ENCODE peak calls at places on chromosomes 12 and 14, in ten cellular contexts. L, N, Q, W, E, Z, K, V, U and J are unnamed samples.

GRCh38 chr12:108515916-108516315 is 839 bp downstream of the FICD start:
- DNase-seq in L (no peak), N (no peak), Q (no peak), W (no peak), E (peak), Z (no peak), K (no peak), V (peak), U (no peak), J (no peak)

GRCh38 chr14:89955022-89955414 is 488 bp upstream of the EFCAB11 start:
- DNase-seq in L (no peak), N (no peak), Q (no peak), W (no peak), E (no peak), Z (no peak), K (no peak), V (no peak), U (no peak), J (no peak)

GRCh38 chr12:27610380-27610779 is 85.9 kb upstream of the REP15 start:
- DNase-seq in L (peak), N (no peak), Q (no peak), W (peak), E (no peak), Z (no peak), K (peak), V (peak), U (no peak), J (peak)

GRCh38 chr12:49129332-49130150 is 1.7 kb downstream of the TUBA1B start:
- DNase-seq in L (no peak), N (peak), Q (no peak), W (no peak), E (no peak), Z (no peak), K (no peak), V (no peak), U (no peak), J (no peak)

GRCh38 chr12:59403259-59403932 is 192.4 kb upstream of the SLC16A7 start:
- DNase-seq in L (peak), N (no peak), Q (peak), W (peak), E (peak), Z (peak), K (peak), V (peak), U (no peak), J (peak)

GRCh38 chr14:30005114-30005698 is 77.6 kb upstream of the PRKD1 start:
- DNase-seq in L (peak), N (no peak), Q (peak), W (peak), E (no peak), Z (peak), K (peak), V (peak), U (peak), J (peak)

GRCh38 chr12:97875064-97875463 is 412.5 kb downstream of the RMST start:
- DNase-seq in L (no peak), N (no peak), Q (no peak), W (no peak), E (no peak), Z (no peak), K (no peak), V (no peak), U (no peak), J (no peak)

GRCh38 chr12:70180140-70180539 is 63.1 kb upstream of the CNOT2 start:
- DNase-seq in L (peak), N (no peak), Q (no peak), W (no peak), E (no peak), Z (no peak), K (no peak), V (no peak), U (no peak), J (no peak)

GRCh38 chr12:46661161-46661845 is 164.5 kb downstream of the SLC38A4 start:
- DNase-seq in L (peak), N (no peak), Q (peak), W (peak), E (peak), Z (peak), K (peak), V (peak), U (peak), J (peak)

GRCh38 chr12:56998316-56998715 is 8.0 kb downstream of the ZBTB39 start:
- DNase-seq in L (no peak), N (no peak), Q (no peak), W (no peak), E (no peak), Z (no peak), K (no peak), V (no peak), U (no peak), J (no peak)

GRCh38 chr12:97616936-97617335 is 154.3 kb downstream of the RMST start:
- DNase-seq in L (no peak), N (no peak), Q (no peak), W (no peak), E (no peak), Z (no peak), K (no peak), V (no peak), U (no peak), J (no peak)

GRCh38 chr14:68684466-68685418 is 108.1 kb downstream of the ZFP36L1 start:
- DNase-seq in L (no peak), N (no peak), Q (no peak), W (no peak), E (no peak), Z (no peak), K (no peak), V (peak), U (no peak), J (no peak)

GRCh38 chr14:78455896-78456435 is 285.8 kb downstream of the NRXN3 start:
- DNase-seq in L (no peak), N (no peak), Q (no peak), W (no peak), E (peak), Z (no peak), K (no peak), V (no peak), U (no peak), J (no peak)

GRCh38 chr12:9794484-9795063 is 32.7 kb upstream of the KLRF1 start:
- DNase-seq in L (no peak), N (no peak), Q (no peak), W (no peak), E (peak), Z (no peak), K (no peak), V (peak), U (no peak), J (no peak)

GRCh38 chr12:69569236-69569635 is 16.0 kb upstream of the CCT2 start:
- DNase-seq in L (no peak), N (no peak), Q (no peak), W (peak), E (no peak), Z (no peak), K (no peak), V (no peak), U (no peak), J (peak)

GRCh38 chr14:75064205-75064567 is 362 bp upstream of the ACYP1 start:
- DNase-seq in L (no peak), N (no peak), Q (no peak), W (no peak), E (no peak), Z (no peak), K (no peak), V (no peak), U (no peak), J (no peak)

GRCh38 chr14:28101992-28102391 is 664.6 kb upstream of the FOXG1 start:
- DNase-seq in L (no peak), N (no peak), Q (no peak), W (no peak), E (no peak), Z (no peak), K (no peak), V (no peak), U (no peak), J (no peak)

GRCh38 chr12:61916856-61917255 is 343.3 kb upstream of the USP15 start:
- DNase-seq in L (no peak), N (no peak), Q (no peak), W (no peak), E (no peak), Z (no peak), K (no peak), V (no peak), U (no peak), J (no peak)

GRCh38 chr14:33777651-33778050 is 173.2 kb downstream of the EGLN3 start:
- DNase-seq in L (no peak), N (no peak), Q (no peak), W (no peak), E (no peak), Z (no peak), K (no peak), V (no peak), U (no peak), J (no peak)

GRCh38 chr14:61186341-61186740 is 94.8 kb downstream of the TMEM30B start:
- DNase-seq in L (no peak), N (no peak), Q (no peak), W (no peak), E (no peak), Z (no peak), K (no peak), V (no peak), U (no peak), J (no peak)

GRCh38 chr14:102197317-102197850 is 57.7 kb downstream of the WDR20 start:
- DNase-seq in L (no peak), N (no peak), Q (no peak), W (no peak), E (no peak), Z (no peak), K (no peak), V (no peak), U (no peak), J (peak)

GRCh38 chr12:13124661-13125505 is 21.4 kb upstream of the GSG1 start:
- DNase-seq in L (peak), N (no peak), Q (no peak), W (no peak), E (no peak), Z (no peak), K (no peak), V (peak), U (no peak), J (peak)

GRCh38 chr14:56555921-56556570 is 23.6 kb upstream of the TMEM260 start:
- DNase-seq in L (peak), N (no peak), Q (peak), W (peak), E (peak), Z (no peak), K (peak), V (peak), U (no peak), J (peak)

GRCh38 chr12:104715562-104716182 is 242.4 kb downstream of the SLC41A2 start:
- DNase-seq in L (no peak), N (no peak), Q (no peak), W (no peak), E (no peak), Z (no peak), K (no peak), V (no peak), U (no peak), J (no peak)

GRCh38 chr12:84497819-84498218 is 414.8 kb downstream of the SLC6A15 start:
- DNase-seq in L (peak), N (no peak), Q (no peak), W (no peak), E (peak), Z (no peak), K (peak), V (peak), U (no peak), J (no peak)
- TF ChIP-seq CTCF in L (no peak), N (peak), Q (peak), W (peak), E (peak), Z (peak), K (peak), V (peak), U (peak), J (peak)

GRCh38 chr12:31586703-31587102 is 4.2 kb downstream of the DENND5B start:
- DNase-seq in L (no peak), N (no peak), Q (no peak), W (no peak), E (peak), Z (no peak), K (no peak), V (no peak), U (no peak), J (no peak)
- H3K4me3 ChIP-seq in L (no peak), N (no peak), Q (no peak), W (no peak), E (peak), Z (no peak), K (no peak), V (no peak), U (no peak), J (no peak)

GRCh38 chr14:91417134-91417982 is at the start of gene CCDC88C:
- DNase-seq in L (no peak), N (peak), Q (peak), W (peak), E (peak), Z (no peak), K (no peak), V (peak), U (no peak), J (no peak)

GRCh38 chr14:91417983-91418386 is 365 bp upstream of the CCDC88C start:
- DNase-seq in L (no peak), N (peak), Q (peak), W (no peak), E (peak), Z (no peak), K (no peak), V (no peak), U (no peak), J (no peak)

GRCh38 chr14:91419451-91419850 is 1.8 kb upstream of the CCDC88C start:
- DNase-seq in L (no peak), N (no peak), Q (no peak), W (no peak), E (no peak), Z (no peak), K (no peak), V (no peak), U (no peak), J (no peak)

GRCh38 chr14:91418387-91419043 is 895 bp upstream of the CCDC88C start:
- DNase-seq in L (peak), N (peak), Q (peak), W (peak), E (peak), Z (no peak), K (no peak), V (peak), U (no peak), J (peak)

DNA sequence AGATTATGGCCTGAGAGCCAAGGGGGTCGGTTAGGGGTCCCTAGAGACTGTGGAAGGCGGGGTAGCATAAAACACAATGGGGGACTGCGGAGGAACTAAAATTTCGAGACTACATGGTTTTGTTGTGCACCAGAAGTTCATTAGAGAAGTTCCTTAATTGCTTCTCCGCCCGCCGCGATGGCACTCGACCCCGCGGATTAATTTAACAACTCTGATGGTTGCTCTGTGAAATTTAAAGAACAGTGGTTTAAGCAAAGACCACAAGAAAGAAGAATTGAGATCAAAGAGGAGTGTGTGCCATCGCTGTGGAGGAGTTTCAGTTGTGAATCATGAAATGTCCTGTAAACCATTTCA is 1.4 kb upstream of the CCDC88C start:
- DNase-seq in L (no peak), N (no peak), Q (no peak), W (no peak), E (no peak), Z (no peak), K (no peak), V (no peak), U (no peak), J (no peak)
- TF ChIP-seq CTCF in L (no peak), N (no peak), Q (no peak), W (no peak), E (no peak), Z (no peak), K (no peak), V (no peak), U (no peak), J (no peak)

DNA sequence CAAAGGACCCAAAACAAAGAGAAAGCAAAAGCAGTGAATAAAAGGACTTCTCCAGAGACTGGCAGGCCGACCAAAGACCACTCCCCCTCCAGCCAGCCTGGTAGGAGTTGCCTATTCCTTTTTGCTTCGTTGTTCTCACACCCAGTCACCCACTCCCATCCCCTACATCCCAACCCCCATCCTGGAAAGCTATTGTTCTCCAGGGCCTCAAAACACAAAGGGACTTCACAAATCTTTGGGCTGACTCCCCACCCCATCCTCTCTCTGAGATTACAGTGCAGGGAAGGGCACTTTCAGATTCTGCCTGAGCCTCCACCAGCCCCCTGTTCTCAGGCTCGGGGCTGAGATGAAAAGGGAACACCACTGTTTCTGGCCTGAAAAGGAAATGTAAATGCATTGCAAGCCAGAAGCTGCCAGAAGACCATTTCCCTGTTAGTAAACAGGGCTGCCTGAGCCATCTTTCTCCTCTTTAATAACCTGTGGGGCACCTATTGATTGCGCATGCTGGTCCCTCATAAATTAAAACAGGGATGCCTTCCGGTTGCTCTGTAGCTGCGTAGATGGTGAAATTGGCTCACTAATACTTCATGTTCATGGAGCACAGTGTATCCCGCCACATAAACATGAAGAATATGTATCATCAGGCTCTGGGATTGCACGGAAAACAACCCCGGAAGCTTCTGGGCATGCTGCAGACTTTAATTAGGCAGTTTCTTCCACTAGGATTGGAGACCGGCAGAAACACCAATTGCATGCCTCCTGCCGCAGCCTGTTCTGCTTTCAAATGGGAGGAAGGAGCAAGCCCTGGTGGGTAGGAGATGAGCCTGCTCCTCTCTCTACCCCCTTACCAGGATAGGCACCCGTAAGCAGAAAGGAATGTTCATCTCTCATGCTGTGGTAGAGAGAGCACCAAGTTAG is 130.3 kb upstream of the FUT8 start:
- DNase-seq in L (peak), N (no peak), Q (no peak), W (peak), E (peak), Z (peak), K (peak), V (peak), U (peak), J (peak)
- H3K4me3 ChIP-seq in L (no peak), N (peak), Q (no peak), W (no peak), E (peak), Z (peak), K (no peak), V (no peak), U (peak), J (peak)

GRCh38 chr14:86237733-86238132 is 707.8 kb downstream of the FLRT2 start:
- DNase-seq in L (no peak), N (no peak), Q (no peak), W (no peak), E (no peak), Z (no peak), K (no peak), V (no peak), U (no peak), J (no peak)

GRCh38 chr14:86243158-86243557 is 713.2 kb downstream of the FLRT2 start:
- DNase-seq in L (no peak), N (no peak), Q (no peak), W (no peak), E (no peak), Z (no peak), K (no peak), V (no peak), U (no peak), J (no peak)
- TF ChIP-seq CTCF in L (no peak), N (no peak), Q (no peak), W (no peak), E (no peak), Z (no peak), K (no peak), V (no peak), U (no peak), J (no peak)

GRCh38 chr12:116074686-116075085 is 202.8 kb downstream of the MED13L start:
- DNase-seq in L (no peak), N (no peak), Q (no peak), W (no peak), E (no peak), Z (no peak), K (no peak), V (no peak), U (no peak), J (no peak)
- H3K4me3 ChIP-seq in L (no peak), N (no peak), Q (no peak), W (no peak), E (no peak), Z (no peak), K (no peak), V (no peak), U (no peak), J (no peak)

GRCh38 chr12:53044052-53044581 is 5.7 kb upstream of the TNS2 start:
- DNase-seq in L (peak), N (no peak), Q (no peak), W (no peak), E (no peak), Z (no peak), K (no peak), V (no peak), U (no peak), J (peak)
- TF ChIP-seq CTCF in L (no peak), N (no peak), Q (no peak), W (no peak), E (no peak), Z (no peak), K (no peak), V (no peak), U (no peak), J (no peak)

GRCh38 chr12:47718531-47718930 is 6.8 kb downstream of the ENDOU start:
- DNase-seq in L (no peak), N (no peak), Q (no peak), W (no peak), E (no peak), Z (no peak), K (no peak), V (no peak), U (no peak), J (no peak)

GRCh38 chr12:47717443-47718193 is 7.7 kb downstream of the ENDOU start:
- DNase-seq in L (peak), N (peak), Q (peak), W (peak), E (peak), Z (peak), K (peak), V (peak), U (no peak), J (peak)

GRCh38 chr12:47715393-47715876 is 9.6 kb upstream of the RPAP3 start:
- DNase-seq in L (peak), N (peak), Q (peak), W (peak), E (peak), Z (no peak), K (peak), V (peak), U (peak), J (peak)

GRCh38 chr12:47715877-47716548 is 9.3 kb downstream of the ENDOU start:
- DNase-seq in L (no peak), N (no peak), Q (no peak), W (no peak), E (no peak), Z (no peak), K (no peak), V (no peak), U (no peak), J (no peak)

GRCh38 chr12:47717046-47717442 is 8.2 kb downstream of the ENDOU start:
- DNase-seq in L (no peak), N (no peak), Q (no peak), W (no peak), E (no peak), Z (no peak), K (no peak), V (no peak), U (no peak), J (no peak)
- H3K4me3 ChIP-seq in L (no peak), N (no peak), Q (no peak), W (no peak), E (no peak), Z (no peak), K (no peak), V (no peak), U (no peak), J (no peak)